ENCODE peak calls at places on chromosome 7, in seven cellular contexts. Y, N, D, M, R, E and V are unnamed samples.

GRCh38 chr7:117025891-117026290 is 72.6 kb downstream of the ST7 start:
- DNase-seq in Y (no peak), N (no peak), D (no peak), M (no peak), R (peak), E (no peak), V (no peak)

GRCh38 chr7:150788474-150789269 is 11.5 kb downstream of the TMEM176B start:
- DNase-seq in Y (no peak), N (no peak), D (no peak), M (no peak), R (peak), E (no peak), V (peak)

GRCh38 chr7:33152087-33152486 is 22.7 kb downstream of the BBS9 start:
- DNase-seq in Y (no peak), N (no peak), D (no peak), M (no peak), R (no peak), E (no peak), V (no peak)

GRCh38 chr7:33054261-33054964 is 8.2 kb downstream of the NT5C3A start:
- DNase-seq in Y (no peak), N (peak), D (peak), M (no peak), R (peak), E (no peak), V (peak)

GRCh38 chr7:73308665-73309214 is at the start of gene NSUN5:
- DNase-seq in Y (peak), N (peak), D (peak), M (peak), R (peak), E (peak), V (peak)

GRCh38 chr7:78212476-78213060 is 414.0 kb downstream of the PHTF2 start:
- DNase-seq in Y (no peak), N (no peak), D (no peak), M (no peak), R (peak), E (no peak), V (no peak)

GRCh38 chr7:143379607-143380263 is 1.4 kb upstream of the ZYX start:
- DNase-seq in Y (no peak), N (no peak), D (no peak), M (no peak), R (no peak), E (no peak), V (peak)

GRCh38 chr7:64890761-64891666 is 12.1 kb upstream of the ZNF273 start:
- DNase-seq in Y (no peak), N (peak), D (peak), M (no peak), R (no peak), E (no peak), V (peak)

GRCh38 chr7:110119883-110120581 is 970.9 kb upstream of the LRRN3 start:
- DNase-seq in Y (no peak), N (peak), D (peak), M (no peak), R (peak), E (no peak), V (no peak)

GRCh38 chr7:30163231-30163894 is 28.6 kb downstream of the MTURN start:
- DNase-seq in Y (no peak), N (peak), D (peak), M (no peak), R (no peak), E (peak), V (no peak)

GRCh38 chr7:159012353-159013069 is 132.2 kb downstream of the VIPR2 start:
- DNase-seq in Y (no peak), N (no peak), D (no peak), M (no peak), R (no peak), E (no peak), V (peak)

GRCh38 chr7:150781016-150781415 is 19.1 kb downstream of the TMEM176B start:
- DNase-seq in Y (no peak), N (peak), D (no peak), M (no peak), R (peak), E (no peak), V (peak)

GRCh38 chr7:132135986-132136385 is 440.3 kb downstream of the PLXNA4 start:
- DNase-seq in Y (no peak), N (no peak), D (no peak), M (no peak), R (no peak), E (no peak), V (no peak)

GRCh38 chr7:100360102-100360607 is 2.2 kb downstream of the PILRB start:
- DNase-seq in Y (no peak), N (no peak), D (no peak), M (no peak), R (no peak), E (no peak), V (no peak)
- H3K9ac ChIP-seq in Y (no peak), N (no peak), D (no peak), M (no peak), R (no peak), E (no peak), V (no peak)

DNA sequence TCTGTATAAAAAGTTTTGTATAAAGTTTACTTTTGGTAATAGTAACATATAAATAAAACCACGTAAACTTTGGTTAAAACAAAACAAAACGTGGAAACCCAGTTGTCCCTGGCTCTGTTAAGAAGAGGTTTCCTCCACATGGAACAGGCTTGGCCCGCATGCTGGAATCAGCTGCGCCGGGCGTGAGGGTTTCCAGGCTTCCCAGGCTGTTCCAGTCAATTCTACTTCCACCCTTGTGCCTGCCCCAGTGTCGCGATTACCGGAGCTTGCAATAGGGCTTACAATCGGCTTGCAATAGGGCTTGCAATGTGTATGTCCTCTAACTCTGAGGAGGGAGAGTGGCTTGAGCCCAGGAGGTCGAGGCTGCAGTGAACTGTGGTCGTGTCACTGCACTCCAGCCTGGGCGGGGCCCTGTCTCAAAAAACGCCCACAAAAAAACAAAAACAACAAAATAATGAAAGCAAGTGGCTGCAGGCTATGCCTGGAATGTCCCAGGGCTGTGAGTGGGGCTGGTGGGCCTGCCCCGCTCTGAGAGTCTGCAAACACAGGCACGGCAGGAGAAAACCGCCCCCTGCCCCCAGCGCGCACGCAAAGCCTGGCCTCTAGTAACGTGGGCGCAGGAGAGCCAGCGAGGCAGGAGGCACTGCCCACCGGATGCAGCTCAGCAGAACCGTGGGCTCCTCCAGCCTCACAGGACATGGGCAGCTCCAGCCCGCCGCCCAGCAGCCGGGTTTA is 16.3 kb downstream of the CYP2W1 start:
- DNase-seq in Y (no peak), N (no peak), D (no peak), M (no peak), R (no peak), E (no peak), V (no peak)
- H3K9ac ChIP-seq in Y (no peak), N (no peak), D (no peak), M (peak), R (no peak), E (no peak), V (no peak)

DNA sequence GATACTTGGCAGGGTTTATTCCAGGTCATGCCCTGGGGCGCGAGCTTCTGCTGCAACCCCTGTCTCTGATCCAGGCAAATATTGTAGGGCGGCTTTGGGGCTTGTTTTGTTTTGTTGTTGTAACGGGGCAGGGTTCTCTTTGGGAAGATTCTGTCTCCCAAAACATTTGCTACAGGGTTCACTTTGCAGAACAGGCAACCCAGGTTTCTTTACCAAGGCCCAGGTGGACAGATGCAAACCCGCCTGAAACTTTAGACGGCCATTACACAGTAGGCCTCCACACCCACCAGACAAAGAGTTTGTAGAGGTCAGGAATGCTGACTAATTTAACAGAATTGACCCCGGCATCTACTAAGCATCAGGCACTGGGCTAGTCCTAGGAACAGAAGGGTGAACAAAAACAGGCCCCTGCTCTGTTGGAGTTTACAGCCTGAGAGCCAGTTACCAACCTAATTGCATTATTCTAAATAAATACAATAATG is 570 bp upstream of the CDCA7L start:
- DNase-seq in Y (no peak), N (no peak), D (no peak), M (no peak), R (no peak), E (no peak), V (peak)
- H3K9ac ChIP-seq in Y (no peak), N (no peak), D (peak), M (no peak), R (no peak), E (peak), V (peak)

GRCh38 chr7:429828-430180 is 89.8 kb downstream of the PDGFA start:
- DNase-seq in Y (no peak), N (no peak), D (no peak), M (no peak), R (no peak), E (no peak), V (no peak)
- H3K9ac ChIP-seq in Y (no peak), N (no peak), D (no peak), M (no peak), R (no peak), E (no peak), V (no peak)